ENCODE peak calls at places on chromosomes 11 and 22, in ten cellular contexts. S, W, J, M, B, P, H, L, U and G are unnamed samples.

GRCh38 chr11:130070829-130071205 is 1.1 kb downstream of the APLP2 start:
- DNase-seq in S (no peak), W (no peak), J (no peak), M (no peak), B (peak), P (no peak), H (no peak), L (peak), U (no peak), G (no peak)

GRCh38 chr22:45413013-45413367 is 409 bp downstream of the SMC1B start:
- DNase-seq in S (peak), W (no peak), J (no peak), M (no peak), B (no peak), P (no peak), H (no peak), L (no peak), U (no peak), G (no peak)

GRCh38 chr11:69799582-69799981 is 19.6 kb downstream of the FGF3 start:
- DNase-seq in S (no peak), W (no peak), J (peak), M (no peak), B (no peak), P (no peak), H (peak), L (peak), U (peak), G (no peak)

GRCh38 chr11:118910309-118911112 is 15.2 kb downstream of the BCL9L start:
- DNase-seq in S (peak), W (peak), J (peak), M (no peak), B (peak), P (no peak), H (no peak), L (no peak), U (peak), G (peak)

GRCh38 chr11:62921201-62921572 is at the start of gene CHRM1:
- DNase-seq in S (no peak), W (no peak), J (no peak), M (no peak), B (peak), P (no peak), H (no peak), L (no peak), U (no peak), G (peak)

GRCh38 chr11:37712246-37712645 is 1114.2 kb upstream of the RAG2 start:
- DNase-seq in S (no peak), W (no peak), J (no peak), M (no peak), B (no peak), P (no peak), H (peak), L (no peak), U (no peak), G (no peak)

GRCh38 chr11:69874984-69875673 is 55.9 kb upstream of the FGF3 start:
- DNase-seq in S (no peak), W (no peak), J (no peak), M (peak), B (peak), P (no peak), H (peak), L (no peak), U (no peak), G (no peak)

GRCh38 chr22:49763696-49764095 is 64.0 kb downstream of the BRD1 start:
- DNase-seq in S (peak), W (no peak), J (no peak), M (peak), B (peak), P (no peak), H (peak), L (no peak), U (no peak), G (no peak)

GRCh38 chr22:35023692-35024363 is 42.1 kb upstream of the ISX start:
- DNase-seq in S (peak), W (peak), J (peak), M (peak), B (peak), P (no peak), H (peak), L (peak), U (no peak), G (peak)

GRCh38 chr22:26481694-26482093 is 1.9 kb downstream of the HPS4 start:
- DNase-seq in S (no peak), W (no peak), J (no peak), M (no peak), B (no peak), P (no peak), H (no peak), L (no peak), U (no peak), G (no peak)

GRCh38 chr11:131491503-131491902 is 121.1 kb downstream of the NTM start:
- DNase-seq in S (no peak), W (no peak), J (no peak), M (no peak), B (no peak), P (no peak), H (no peak), L (no peak), U (no peak), G (no peak)

GRCh38 chr22:41513391-41513790 is 30.9 kb downstream of the POLR3H start:
- DNase-seq in S (no peak), W (no peak), J (no peak), M (no peak), B (no peak), P (no peak), H (no peak), L (no peak), U (no peak), G (no peak)

GRCh38 chr11:15622231-15622890 is 507.6 kb downstream of the INSC start:
- DNase-seq in S (no peak), W (no peak), J (no peak), M (no peak), B (no peak), P (no peak), H (no peak), L (no peak), U (no peak), G (no peak)

GRCh38 chr11:129731316-129731715 is 84.3 kb upstream of the TMEM45B start:
- DNase-seq in S (no peak), W (no peak), J (no peak), M (peak), B (no peak), P (no peak), H (no peak), L (no peak), U (no peak), G (no peak)

GRCh38 chr11:83047515-83048225 is 24.0 kb downstream of the RAB30 start:
- DNase-seq in S (no peak), W (no peak), J (no peak), M (no peak), B (no peak), P (no peak), H (no peak), L (no peak), U (no peak), G (no peak)

GRCh38 chr22:37999640-38000272 is 15.4 kb upstream of the SOX10 start:
- DNase-seq in S (no peak), W (no peak), J (peak), M (no peak), B (no peak), P (no peak), H (no peak), L (peak), U (no peak), G (no peak)

GRCh38 chr11:57251491-57252104 is 14.5 kb upstream of the APLNR start:
- DNase-seq in S (no peak), W (peak), J (peak), M (no peak), B (no peak), P (no peak), H (no peak), L (no peak), U (no peak), G (no peak)

GRCh38 chr22:32411388-32411787 is 659 bp downstream of the RTCB start:
- DNase-seq in S (no peak), W (no peak), J (no peak), M (no peak), B (peak), P (no peak), H (peak), L (no peak), U (peak), G (no peak)

GRCh38 chr11:36312593-36312990 is 16.5 kb downstream of the PRR5L start:
- DNase-seq in S (peak), W (no peak), J (no peak), M (no peak), B (no peak), P (no peak), H (no peak), L (no peak), U (no peak), G (no peak)

GRCh38 chr11:32427935-32428664 is 7.2 kb downstream of the WT1 start:
- DNase-seq in S (peak), W (no peak), J (no peak), M (no peak), B (no peak), P (no peak), H (peak), L (no peak), U (no peak), G (no peak)

GRCh38 chr11:120719348-120719747 is 207.8 kb downstream of the GRIK4 start:
- DNase-seq in S (no peak), W (no peak), J (no peak), M (no peak), B (no peak), P (no peak), H (no peak), L (no peak), U (no peak), G (no peak)

DNA sequence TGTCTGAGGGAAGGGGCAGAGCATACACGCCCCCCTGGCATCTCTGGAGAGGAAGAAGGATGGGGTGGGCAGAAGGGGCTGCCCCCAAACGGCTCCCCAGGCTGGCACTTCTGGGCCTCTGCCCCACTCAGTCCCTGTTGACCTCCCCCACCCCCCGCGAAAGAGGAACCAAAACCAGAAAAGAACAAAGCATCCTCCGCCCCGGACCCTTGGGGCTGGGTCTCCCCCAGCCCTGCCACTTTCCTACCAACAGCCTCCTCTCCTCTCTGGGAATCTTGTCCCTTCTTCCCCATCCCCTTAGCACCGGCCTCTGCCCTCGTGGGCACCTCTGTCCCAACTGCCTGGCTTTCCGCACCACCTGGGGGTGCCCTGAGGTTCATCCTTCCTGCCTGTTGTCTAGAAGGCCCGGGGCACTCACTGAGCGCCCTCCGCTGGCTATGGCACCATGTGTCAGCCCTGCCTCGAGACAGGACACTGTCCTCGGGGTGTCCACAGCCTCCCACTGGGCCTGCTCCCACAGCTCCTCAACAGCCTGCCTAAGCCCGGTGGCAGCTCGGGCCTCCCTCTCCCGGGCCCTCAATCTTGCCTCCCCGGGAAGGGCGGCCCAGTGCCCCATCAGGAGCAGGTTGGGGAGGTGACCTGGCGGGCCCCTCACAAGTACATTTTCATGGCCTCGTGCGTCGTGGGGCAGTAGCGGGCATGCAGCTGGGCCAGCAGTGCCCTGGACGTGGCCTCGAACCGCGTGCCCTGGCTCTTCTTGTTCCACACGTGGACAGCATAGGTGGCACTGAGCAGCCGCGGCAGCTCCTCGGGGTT is 28.2 kb downstream of the A4GALT start:
- DNase-seq in S (no peak), W (no peak), J (no peak), M (no peak), B (no peak), P (no peak), H (no peak), L (no peak), U (no peak), G (no peak)
- H3K27ac ChIP-seq in S (no peak), W (peak), J (no peak), M (peak), B (peak), P (peak), H (no peak), L (no peak), U (no peak), G (peak)

GRCh38 chr11:31417357-31417756 is 47.7 kb downstream of the DNAJC24 start:
- DNase-seq in S (no peak), W (no peak), J (no peak), M (no peak), B (no peak), P (no peak), H (no peak), L (no peak), U (no peak), G (no peak)

GRCh38 chr11:31419138-31419537 is 49.5 kb downstream of the DNAJC24 start:
- DNase-seq in S (no peak), W (no peak), J (peak), M (no peak), B (no peak), P (no peak), H (no peak), L (no peak), U (no peak), G (no peak)

GRCh38 chr11:31417816-31418215 is 48.2 kb downstream of the DNAJC24 start:
- DNase-seq in S (no peak), W (no peak), J (no peak), M (no peak), B (no peak), P (no peak), H (no peak), L (no peak), U (no peak), G (no peak)

GRCh38 chr11:31421840-31422239 is 52.2 kb downstream of the DNAJC24 start:
- DNase-seq in S (no peak), W (no peak), J (no peak), M (no peak), B (no peak), P (no peak), H (no peak), L (no peak), U (peak), G (no peak)

GRCh38 chr11:31419669-31420068 is 50.0 kb downstream of the DNAJC24 start:
- DNase-seq in S (no peak), W (no peak), J (no peak), M (no peak), B (no peak), P (no peak), H (no peak), L (no peak), U (no peak), G (no peak)
- TF ChIP-seq EP300 in S (no peak), W (no peak), J (no peak), M (no peak), B (no peak), P (no peak), H (no peak), L (no peak), U (no peak), G (no peak)

GRCh38 chr11:94031625-94032024 is 10.5 kb downstream of the HEPHL1 start:
- DNase-seq in S (no peak), W (no peak), J (no peak), M (no peak), B (no peak), P (no peak), H (no peak), L (no peak), U (no peak), G (no peak)

GRCh38 chr11:94030059-94030458 is 8.9 kb downstream of the HEPHL1 start:
- DNase-seq in S (no peak), W (no peak), J (no peak), M (no peak), B (no peak), P (no peak), H (no peak), L (no peak), U (no peak), G (no peak)

GRCh38 chr11:94034207-94034606 is 13.1 kb downstream of the HEPHL1 start:
- DNase-seq in S (no peak), W (no peak), J (no peak), M (no peak), B (no peak), P (no peak), H (no peak), L (no peak), U (no peak), G (no peak)

GRCh38 chr11:94032725-94033124 is 11.6 kb downstream of the HEPHL1 start:
- DNase-seq in S (no peak), W (no peak), J (no peak), M (no peak), B (no peak), P (no peak), H (no peak), L (no peak), U (no peak), G (no peak)

GRCh38 chr11:94032066-94032465 is 10.9 kb downstream of the HEPHL1 start:
- DNase-seq in S (no peak), W (no peak), J (no peak), M (no peak), B (no peak), P (no peak), H (no peak), L (no peak), U (no peak), G (no peak)
- H3K27ac ChIP-seq in S (no peak), W (no peak), J (no peak), M (no peak), B (no peak), P (no peak), H (no peak), L (no peak), U (no peak), G (no peak)

DNA sequence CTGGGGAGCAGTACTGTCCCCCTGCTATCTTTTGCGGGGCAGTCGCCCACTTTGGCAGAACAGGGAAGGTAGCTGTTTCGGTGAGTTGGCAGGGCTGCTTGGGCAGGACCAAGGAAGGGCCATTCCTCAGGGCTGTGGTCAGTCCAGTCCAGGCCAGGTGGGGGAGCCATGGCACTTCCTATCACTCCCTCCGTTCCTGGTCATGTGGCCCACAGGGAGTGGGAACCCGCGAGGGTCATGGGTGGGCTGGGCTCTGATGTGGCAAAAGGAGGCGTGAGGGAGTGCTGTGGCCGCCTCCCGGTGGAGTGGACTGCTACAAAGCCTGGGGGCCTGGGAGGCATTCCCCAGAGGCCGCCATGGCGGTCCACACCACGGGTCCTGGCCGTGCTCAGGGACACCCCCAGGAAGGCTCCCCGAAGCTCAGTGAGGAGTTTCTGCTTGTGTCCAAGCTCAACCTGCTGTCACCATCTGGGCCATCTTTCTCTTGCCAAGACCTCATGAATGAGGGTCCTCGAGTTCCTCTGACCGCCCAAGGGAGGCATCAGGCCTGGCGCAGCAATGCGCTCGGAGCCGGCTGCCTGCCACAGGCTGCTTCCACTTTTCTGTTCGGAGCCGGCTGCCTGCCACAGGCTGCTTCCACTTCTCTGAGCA is 11.9 kb downstream of the CHID1 start:
- DNase-seq in S (no peak), W (peak), J (peak), M (no peak), B (no peak), P (no peak), H (peak), L (no peak), U (peak), G (no peak)
- TF ChIP-seq EP300 in S (no peak), W (no peak), J (no peak), M (no peak), B (no peak), P (no peak), H (no peak), L (no peak), U (no peak), G (no peak)

DNA sequence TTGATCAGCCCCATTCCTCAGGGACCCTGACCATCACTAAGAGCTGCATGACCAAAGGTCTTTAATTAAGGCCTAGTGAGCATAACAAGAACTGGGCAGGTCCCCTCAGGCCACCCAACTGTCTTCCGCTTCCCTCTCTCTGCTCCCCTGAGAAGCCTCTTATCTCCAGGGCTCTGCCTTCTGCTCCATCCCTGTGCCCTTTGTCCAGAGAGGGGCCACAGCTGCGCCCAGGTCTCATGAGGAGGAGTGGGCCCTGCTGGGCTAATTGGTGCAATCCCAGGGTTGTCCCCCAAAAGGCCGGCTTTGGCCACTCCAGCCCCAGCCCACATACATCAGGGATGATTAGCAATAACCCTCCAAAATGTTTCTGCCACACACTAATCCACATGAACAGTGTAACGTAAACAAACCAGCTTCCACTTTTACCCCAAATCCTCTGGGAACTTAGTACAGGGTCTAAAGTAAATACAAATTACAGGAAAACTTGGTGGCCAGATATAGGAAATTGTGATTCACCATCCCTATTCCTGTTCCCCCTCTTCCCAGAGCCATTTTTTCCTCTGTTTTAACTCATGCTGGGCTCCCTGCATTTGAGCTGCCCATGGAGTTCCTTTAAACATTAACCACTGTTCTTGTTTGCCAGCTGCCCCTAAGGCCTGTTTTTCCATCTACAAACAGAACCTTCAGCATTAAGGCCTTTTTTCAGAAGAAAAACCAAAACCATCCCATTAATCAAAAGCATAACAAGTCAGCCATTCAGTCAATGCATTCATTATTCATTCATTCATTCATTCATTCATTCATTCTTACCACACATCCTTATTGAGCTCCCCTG is 34.6 kb upstream of the CAVIN3 start:
- DNase-seq in S (no peak), W (no peak), J (no peak), M (no peak), B (no peak), P (no peak), H (no peak), L (no peak), U (peak), G (no peak)
- H3K27ac ChIP-seq in S (no peak), W (no peak), J (no peak), M (no peak), B (no peak), P (no peak), H (no peak), L (peak), U (no peak), G (peak)

GRCh38 chr11:112881461-112881860 is 79.8 kb upstream of the NCAM1 start:
- DNase-seq in S (peak), W (no peak), J (peak), M (no peak), B (peak), P (no peak), H (peak), L (peak), U (no peak), G (peak)
- TF ChIP-seq EP300 in S (no peak), W (no peak), J (no peak), M (no peak), B (no peak), P (no peak), H (no peak), L (no peak), U (no peak), G (no peak)

GRCh38 chr22:33850724-33851123 is 69.6 kb downstream of the LARGE1 start:
- DNase-seq in S (no peak), W (no peak), J (no peak), M (no peak), B (no peak), P (no peak), H (no peak), L (no peak), U (no peak), G (no peak)

GRCh38 chr22:33853200-33854097 is 66.8 kb downstream of the LARGE1 start:
- DNase-seq in S (peak), W (peak), J (no peak), M (no peak), B (peak), P (peak), H (peak), L (peak), U (peak), G (peak)

GRCh38 chr22:33851985-33852384 is 68.3 kb downstream of the LARGE1 start:
- DNase-seq in S (no peak), W (no peak), J (no peak), M (no peak), B (no peak), P (no peak), H (no peak), L (no peak), U (no peak), G (peak)

GRCh38 chr22:33850227-33850626 is 70.0 kb downstream of the LARGE1 start:
- DNase-seq in S (no peak), W (no peak), J (no peak), M (no peak), B (no peak), P (no peak), H (no peak), L (no peak), U (no peak), G (no peak)

GRCh38 chr22:33851240-33851639 is 69.0 kb downstream of the LARGE1 start:
- DNase-seq in S (no peak), W (no peak), J (no peak), M (no peak), B (no peak), P (no peak), H (no peak), L (no peak), U (no peak), G (no peak)
- H3K27ac ChIP-seq in S (no peak), W (no peak), J (no peak), M (no peak), B (peak), P (no peak), H (no peak), L (no peak), U (no peak), G (peak)